ENCODE peak calls at places on chromosomes 16 and 17, in seven cellular contexts. One of them, this sample, is unnamed.

GRCh38 chr17:36921131-36921851 is 16.0 kb upstream of the LHX1 start:
- DNase-seq in SK-N-DZ: no peak
- DNase-seq in activated CD4-positive, alpha-beta T cell treated with anti-CD3 and anti-CD28 coated beads, Interleukin-2, amount 50 U/mL, for 1 hour: no peak
- DNase-seq in AG09309: no peak
- DNase-seq in B cell: no peak
- DNase-seq in LoVo: peak
- DNase-seq in GM03348: no peak
- DNase-seq in this sample: peak

GRCh38 chr16:48353565-48354163 is 31.5 kb downstream of the SIAH1 start:
- DNase-seq in AG09309: peak
- DNase-seq in GM03348: peak
- DNase-seq in LoVo: peak
- DNase-seq in B cell: peak
- DNase-seq in SK-N-DZ: peak
- DNase-seq in activated CD4-positive, alpha-beta T cell treated with anti-CD3 and anti-CD28 coated beads, Interleukin-2, amount 50 U/mL, for 1 hour: peak
- DNase-seq in this sample: peak

GRCh38 chr17:42980274-42980765 is at the start of gene RUNDC1:
- DNase-seq in SK-N-DZ: peak
- DNase-seq in LoVo: peak
- DNase-seq in AG09309: no peak
- DNase-seq in activated CD4-positive, alpha-beta T cell treated with anti-CD3 and anti-CD28 coated beads, Interleukin-2, amount 50 U/mL, for 1 hour: peak
- DNase-seq in B cell: peak
- DNase-seq in GM03348: peak
- DNase-seq in this sample: peak

GRCh38 chr17:27947005-27947406 is 53.8 kb upstream of the LYRM9 start:
- DNase-seq in GM03348: no peak
- DNase-seq in AG09309: no peak
- DNase-seq in SK-N-DZ: no peak
- DNase-seq in B cell: no peak
- DNase-seq in activated CD4-positive, alpha-beta T cell treated with anti-CD3 and anti-CD28 coated beads, Interleukin-2, amount 50 U/mL, for 1 hour: no peak
- DNase-seq in LoVo: no peak
- DNase-seq in this sample: no peak

GRCh38 chr16:86542756-86543750 is 12.0 kb downstream of the MTHFSD start:
- DNase-seq in GM03348: no peak
- DNase-seq in AG09309: no peak
- DNase-seq in B cell: no peak
- DNase-seq in activated CD4-positive, alpha-beta T cell treated with anti-CD3 and anti-CD28 coated beads, Interleukin-2, amount 50 U/mL, for 1 hour: no peak
- DNase-seq in SK-N-DZ: no peak
- DNase-seq in LoVo: no peak
- DNase-seq in this sample: no peak

GRCh38 chr16:21565816-21566669 is 33.3 kb upstream of the METTL9 start:
- DNase-seq in SK-N-DZ: no peak
- DNase-seq in activated CD4-positive, alpha-beta T cell treated with anti-CD3 and anti-CD28 coated beads, Interleukin-2, amount 50 U/mL, for 1 hour: no peak
- DNase-seq in LoVo: no peak
- DNase-seq in GM03348: no peak
- DNase-seq in B cell: no peak
- DNase-seq in AG09309: no peak
- DNase-seq in this sample: no peak

GRCh38 chr16:89495121-89495520 is 4.8 kb upstream of the ANKRD11 start:
- DNase-seq in GM03348: peak
- DNase-seq in SK-N-DZ: no peak
- DNase-seq in AG09309: no peak
- DNase-seq in activated CD4-positive, alpha-beta T cell treated with anti-CD3 and anti-CD28 coated beads, Interleukin-2, amount 50 U/mL, for 1 hour: no peak
- DNase-seq in B cell: no peak
- DNase-seq in LoVo: no peak
- DNase-seq in this sample: no peak

GRCh38 chr17:34623856-34624766 is 44.7 kb downstream of the TMEM132E start:
- DNase-seq in B cell: no peak
- DNase-seq in GM03348: no peak
- DNase-seq in activated CD4-positive, alpha-beta T cell treated with anti-CD3 and anti-CD28 coated beads, Interleukin-2, amount 50 U/mL, for 1 hour: no peak
- DNase-seq in AG09309: no peak
- DNase-seq in LoVo: no peak
- DNase-seq in SK-N-DZ: no peak
- DNase-seq in this sample: no peak

GRCh38 chr16:3950343-3951193 is 70.1 kb upstream of the CREBBP start:
- DNase-seq in SK-N-DZ: no peak
- DNase-seq in B cell: no peak
- DNase-seq in GM03348: peak
- DNase-seq in AG09309: peak
- DNase-seq in LoVo: peak
- DNase-seq in activated CD4-positive, alpha-beta T cell treated with anti-CD3 and anti-CD28 coated beads, Interleukin-2, amount 50 U/mL, for 1 hour: no peak
- DNase-seq in this sample: no peak

GRCh38 chr16:69217433-69217832 is 30.5 kb downstream of the SNTB2 start:
- DNase-seq in AG09309: no peak
- DNase-seq in activated CD4-positive, alpha-beta T cell treated with anti-CD3 and anti-CD28 coated beads, Interleukin-2, amount 50 U/mL, for 1 hour: no peak
- DNase-seq in SK-N-DZ: no peak
- DNase-seq in LoVo: peak
- DNase-seq in B cell: no peak
- DNase-seq in GM03348: peak
- DNase-seq in this sample: no peak

GRCh38 chr16:64416232-64417010 is 705.4 kb downstream of the CDH11 start:
- DNase-seq in AG09309: peak
- DNase-seq in B cell: no peak
- DNase-seq in activated CD4-positive, alpha-beta T cell treated with anti-CD3 and anti-CD28 coated beads, Interleukin-2, amount 50 U/mL, for 1 hour: no peak
- DNase-seq in LoVo: no peak
- DNase-seq in SK-N-DZ: no peak
- DNase-seq in GM03348: peak
- DNase-seq in this sample: no peak

GRCh38 chr17:81821603-81822311 is 11.3 kb downstream of the MCRIP1 start:
- DNase-seq in GM03348: peak
- DNase-seq in B cell: no peak
- DNase-seq in activated CD4-positive, alpha-beta T cell treated with anti-CD3 and anti-CD28 coated beads, Interleukin-2, amount 50 U/mL, for 1 hour: no peak
- DNase-seq in LoVo: peak
- DNase-seq in AG09309: no peak
- DNase-seq in SK-N-DZ: peak
- DNase-seq in this sample: peak

GRCh38 chr16:89573826-89574680 is 1.5 kb upstream of the CPNE7 start:
- DNase-seq in B cell: no peak
- DNase-seq in GM03348: no peak
- DNase-seq in LoVo: no peak
- DNase-seq in AG09309: no peak
- DNase-seq in SK-N-DZ: no peak
- DNase-seq in activated CD4-positive, alpha-beta T cell treated with anti-CD3 and anti-CD28 coated beads, Interleukin-2, amount 50 U/mL, for 1 hour: no peak
- DNase-seq in this sample: no peak

GRCh38 chr16:1542166-1542500 is 8.7 kb downstream of the TMEM204 start:
- DNase-seq in GM03348: no peak
- DNase-seq in AG09309: no peak
- DNase-seq in activated CD4-positive, alpha-beta T cell treated with anti-CD3 and anti-CD28 coated beads, Interleukin-2, amount 50 U/mL, for 1 hour: no peak
- DNase-seq in B cell: no peak
- DNase-seq in LoVo: no peak
- DNase-seq in SK-N-DZ: no peak
- DNase-seq in this sample: no peak

GRCh38 chr17:19296786-19297778 is 59.9 kb downstream of the EPN2 start:
- DNase-seq in activated CD4-positive, alpha-beta T cell treated with anti-CD3 and anti-CD28 coated beads, Interleukin-2, amount 50 U/mL, for 1 hour: no peak
- DNase-seq in B cell: no peak
- DNase-seq in AG09309: no peak
- DNase-seq in SK-N-DZ: no peak
- DNase-seq in LoVo: no peak
- DNase-seq in GM03348: no peak
- DNase-seq in this sample: no peak

GRCh38 chr17:2782030-2782429 is 14.2 kb upstream of the RAP1GAP2 start:
- DNase-seq in activated CD4-positive, alpha-beta T cell treated with anti-CD3 and anti-CD28 coated beads, Interleukin-2, amount 50 U/mL, for 1 hour: no peak
- DNase-seq in LoVo: no peak
- DNase-seq in B cell: no peak
- DNase-seq in GM03348: no peak
- DNase-seq in SK-N-DZ: no peak
- DNase-seq in AG09309: no peak
- DNase-seq in this sample: no peak

GRCh38 chr16:58428621-58429557 is 36.6 kb downstream of the GINS3 start:
- DNase-seq in activated CD4-positive, alpha-beta T cell treated with anti-CD3 and anti-CD28 coated beads, Interleukin-2, amount 50 U/mL, for 1 hour: no peak
- DNase-seq in AG09309: no peak
- DNase-seq in B cell: no peak
- DNase-seq in GM03348: no peak
- DNase-seq in LoVo: no peak
- DNase-seq in SK-N-DZ: no peak
- DNase-seq in this sample: no peak

GRCh38 chr17:73302189-73302588 is 9.6 kb downstream of the CDC42EP4 start:
- DNase-seq in LoVo: no peak
- DNase-seq in SK-N-DZ: no peak
- DNase-seq in B cell: no peak
- DNase-seq in GM03348: peak
- DNase-seq in activated CD4-positive, alpha-beta T cell treated with anti-CD3 and anti-CD28 coated beads, Interleukin-2, amount 50 U/mL, for 1 hour: no peak
- DNase-seq in AG09309: no peak
- DNase-seq in this sample: no peak

GRCh38 chr16:75096730-75097129 is 19.9 kb downstream of the LDHD start:
- DNase-seq in activated CD4-positive, alpha-beta T cell treated with anti-CD3 and anti-CD28 coated beads, Interleukin-2, amount 50 U/mL, for 1 hour: no peak
- DNase-seq in LoVo: peak
- DNase-seq in GM03348: peak
- DNase-seq in SK-N-DZ: no peak
- DNase-seq in AG09309: no peak
- DNase-seq in B cell: no peak
- DNase-seq in this sample: peak

This sample was measured in HCT116.